ENCODE peak calls at places on chromosomes 12 and 14, in six cellular contexts. One of them, this sample, is unnamed. For H3K27me3, the result is how much of the 10 kb centered on the place peaks cover.

GRCh38 chr14:50045039-50045711 is 71.2 kb downstream of the VCPKMT start:
- DNase-seq in adipocyte: peak
- DNase-seq in sigmoid colon: peak
- DNase-seq in psoas muscle: peak
- DNase-seq in fibroblast of lung: peak
- DNase-seq in upper lobe of right lung: peak
- DNase-seq in this sample: peak

GRCh38 chr12:108768591-108769500 is 37.5 kb upstream of the CORO1C start:
- DNase-seq in sigmoid colon: peak
- DNase-seq in adipocyte: no peak
- DNase-seq in upper lobe of right lung: peak
- DNase-seq in fibroblast of lung: no peak
- DNase-seq in psoas muscle: peak
- DNase-seq in this sample: no peak

GRCh38 chr14:72478397-72479025 is 415.4 kb downstream of the DPF3 start:
- DNase-seq in adipocyte: no peak
- DNase-seq in psoas muscle: no peak
- DNase-seq in fibroblast of lung: no peak
- DNase-seq in upper lobe of right lung: no peak
- DNase-seq in sigmoid colon: no peak
- DNase-seq in this sample: no peak

GRCh38 chr14:89165189-89165809 is 251.7 kb downstream of the FOXN3 start:
- DNase-seq in fibroblast of lung: no peak
- DNase-seq in sigmoid colon: no peak
- DNase-seq in psoas muscle: no peak
- DNase-seq in adipocyte: no peak
- DNase-seq in upper lobe of right lung: no peak
- DNase-seq in this sample: no peak

GRCh38 chr14:104689620-104690265 is 325 bp downstream of the INF2 start:
- DNase-seq in adipocyte: peak
- DNase-seq in fibroblast of lung: peak
- DNase-seq in upper lobe of right lung: no peak
- DNase-seq in psoas muscle: no peak
- DNase-seq in sigmoid colon: no peak
- DNase-seq in this sample: no peak

GRCh38 chr12:8675471-8676083 is 13.0 kb upstream of the MFAP5 start:
- DNase-seq in sigmoid colon: no peak
- DNase-seq in adipocyte: no peak
- DNase-seq in upper lobe of right lung: no peak
- DNase-seq in fibroblast of lung: no peak
- DNase-seq in psoas muscle: no peak
- DNase-seq in this sample: no peak

GRCh38 chr12:52307836-52308806 is 13.1 kb downstream of the KRT83 start:
- DNase-seq in upper lobe of right lung: peak
- DNase-seq in psoas muscle: peak
- DNase-seq in fibroblast of lung: peak
- DNase-seq in sigmoid colon: peak
- DNase-seq in adipocyte: peak
- DNase-seq in this sample: no peak

GRCh38 chr12:5388581-5389535 is 43.0 kb upstream of the NTF3 start:
- DNase-seq in sigmoid colon: no peak
- DNase-seq in adipocyte: no peak
- DNase-seq in psoas muscle: no peak
- DNase-seq in upper lobe of right lung: no peak
- DNase-seq in fibroblast of lung: no peak
- DNase-seq in this sample: peak

GRCh38 chr12:109940339-109940923 is 40.4 kb downstream of the TCHP start:
- DNase-seq in psoas muscle: no peak
- DNase-seq in upper lobe of right lung: no peak
- DNase-seq in fibroblast of lung: no peak
- DNase-seq in adipocyte: no peak
- DNase-seq in sigmoid colon: no peak
- DNase-seq in this sample: no peak

GRCh38 chr12:7966558-7966957 is 30.6 kb upstream of the SLC2A3 start:
- DNase-seq in fibroblast of lung: no peak
- DNase-seq in sigmoid colon: no peak
- DNase-seq in upper lobe of right lung: peak
- DNase-seq in adipocyte: no peak
- DNase-seq in psoas muscle: no peak
- DNase-seq in this sample: no peak

GRCh38 chr12:58487280-58488141 is 432.8 kb downstream of the LRIG3 start:
- DNase-seq in adipocyte: peak
- DNase-seq in sigmoid colon: no peak
- DNase-seq in psoas muscle: no peak
- DNase-seq in upper lobe of right lung: no peak
- DNase-seq in fibroblast of lung: no peak
- DNase-seq in this sample: peak

GRCh38 chr12:8890313-8891084 is 23.8 kb upstream of the PHC1 start:
- DNase-seq in psoas muscle: peak
- DNase-seq in upper lobe of right lung: no peak
- DNase-seq in sigmoid colon: no peak
- DNase-seq in fibroblast of lung: peak
- DNase-seq in adipocyte: peak
- DNase-seq in this sample: no peak

GRCh38 chr12:114397978-114398881 is 7.7 kb downstream of the TBX5 start:
- DNase-seq in upper lobe of right lung: no peak
- DNase-seq in adipocyte: no peak
- DNase-seq in sigmoid colon: peak
- DNase-seq in fibroblast of lung: peak
- DNase-seq in psoas muscle: no peak
- DNase-seq in this sample: no peak

GRCh38 chr12:990308-990648 is 745 bp upstream of the ERC1 start:
- DNase-seq in fibroblast of lung: peak
- DNase-seq in upper lobe of right lung: peak
- DNase-seq in adipocyte: peak
- DNase-seq in psoas muscle: peak
- DNase-seq in sigmoid colon: peak
- DNase-seq in this sample: no peak

GRCh38 chr14:44369401-44370123 is 137.5 kb downstream of the FSCB start:
- DNase-seq in psoas muscle: no peak
- DNase-seq in adipocyte: no peak
- DNase-seq in upper lobe of right lung: no peak
- DNase-seq in sigmoid colon: no peak
- DNase-seq in fibroblast of lung: no peak
- DNase-seq in this sample: no peak

GRCh38 chr12:114834621-114835020 is 150.6 kb upstream of the TBX3 start:
- DNase-seq in psoas muscle: no peak
- DNase-seq in upper lobe of right lung: no peak
- DNase-seq in sigmoid colon: no peak
- DNase-seq in adipocyte: peak
- DNase-seq in fibroblast of lung: no peak
- DNase-seq in this sample: no peak

GRCh38 chr12:56486694-56487093 is 1.3 kb downstream of the GLS2 start:
- DNase-seq in psoas muscle: no peak
- DNase-seq in upper lobe of right lung: no peak
- DNase-seq in adipocyte: no peak
- DNase-seq in sigmoid colon: no peak
- DNase-seq in fibroblast of lung: no peak
- DNase-seq in this sample: no peak

GRCh38 chr14:95480109-95480886 is 36.2 kb downstream of the SYNE3 start:
- DNase-seq in fibroblast of lung: peak
- DNase-seq in sigmoid colon: peak
- DNase-seq in psoas muscle: peak
- DNase-seq in upper lobe of right lung: no peak
- DNase-seq in adipocyte: peak
- DNase-seq in this sample: no peak

GRCh38 chr12:128205758-128206157 is 61.2 kb upstream of the TMEM132C start:
- DNase-seq in upper lobe of right lung: no peak
- DNase-seq in psoas muscle: no peak
- DNase-seq in fibroblast of lung: no peak
- DNase-seq in adipocyte: no peak
- DNase-seq in sigmoid colon: no peak
- DNase-seq in this sample: no peak

GRCh38 chr12:123532808-123533649 is 490 bp downstream of the RILPL1 start:
- DNase-seq in psoas muscle: peak
- DNase-seq in upper lobe of right lung: peak
- DNase-seq in sigmoid colon: peak
- DNase-seq in adipocyte: peak
- DNase-seq in fibroblast of lung: peak
- DNase-seq in this sample: no peak

GRCh38 chr14:98909251-98909944 is 362.6 kb downstream of the BCL11B start:
- DNase-seq in sigmoid colon: no peak
- DNase-seq in upper lobe of right lung: no peak
- DNase-seq in fibroblast of lung: peak
- DNase-seq in adipocyte: no peak
- DNase-seq in psoas muscle: no peak
- DNase-seq in this sample: no peak

GRCh38 chr12:9935026-9935425 is 2.9 kb upstream of the CLEC2A start:
- DNase-seq in sigmoid colon: no peak
- DNase-seq in upper lobe of right lung: no peak
- DNase-seq in fibroblast of lung: no peak
- DNase-seq in psoas muscle: no peak
- DNase-seq in adipocyte: no peak
- DNase-seq in this sample: no peak

GRCh38 chr12:121318121-121318520 is 21.6 kb upstream of the CAMKK2 start:
- DNase-seq in upper lobe of right lung: no peak
- DNase-seq in psoas muscle: no peak
- DNase-seq in fibroblast of lung: no peak
- DNase-seq in sigmoid colon: no peak
- DNase-seq in adipocyte: no peak
- DNase-seq in this sample: no peak

GRCh38 chr12:121325922-121326396 is 26.3 kb downstream of the ANAPC5 start:
- DNase-seq in adipocyte: peak
- DNase-seq in sigmoid colon: no peak
- DNase-seq in upper lobe of right lung: no peak
- DNase-seq in psoas muscle: no peak
- DNase-seq in fibroblast of lung: peak
- DNase-seq in this sample: no peak

GRCh38 chr12:121328620-121329019 is 23.6 kb downstream of the ANAPC5 start:
- DNase-seq in fibroblast of lung: no peak
- DNase-seq in sigmoid colon: no peak
- DNase-seq in upper lobe of right lung: no peak
- DNase-seq in psoas muscle: no peak
- DNase-seq in adipocyte: no peak
- DNase-seq in this sample: no peak

GRCh38 chr12:121326996-121327674 is 25.1 kb downstream of the ANAPC5 start:
- DNase-seq in psoas muscle: no peak
- DNase-seq in upper lobe of right lung: no peak
- DNase-seq in sigmoid colon: no peak
- DNase-seq in adipocyte: no peak
- DNase-seq in fibroblast of lung: no peak
- DNase-seq in this sample: no peak

GRCh38 chr12:121323908-121324307 is 27.4 kb upstream of the CAMKK2 start:
- DNase-seq in psoas muscle: no peak
- DNase-seq in fibroblast of lung: no peak
- DNase-seq in upper lobe of right lung: no peak
- DNase-seq in sigmoid colon: no peak
- DNase-seq in adipocyte: no peak
- DNase-seq in this sample: no peak
- H3K4me3 ChIP-seq in psoas muscle: no peak
- H3K4me3 ChIP-seq in fibroblast of lung: no peak
- H3K4me3 ChIP-seq in upper lobe of right lung: no peak
- H3K4me3 ChIP-seq in sigmoid colon: no peak
- H3K4me3 ChIP-seq in adipocyte: no peak
- H3K4me3 ChIP-seq in this sample: no peak

DNA sequence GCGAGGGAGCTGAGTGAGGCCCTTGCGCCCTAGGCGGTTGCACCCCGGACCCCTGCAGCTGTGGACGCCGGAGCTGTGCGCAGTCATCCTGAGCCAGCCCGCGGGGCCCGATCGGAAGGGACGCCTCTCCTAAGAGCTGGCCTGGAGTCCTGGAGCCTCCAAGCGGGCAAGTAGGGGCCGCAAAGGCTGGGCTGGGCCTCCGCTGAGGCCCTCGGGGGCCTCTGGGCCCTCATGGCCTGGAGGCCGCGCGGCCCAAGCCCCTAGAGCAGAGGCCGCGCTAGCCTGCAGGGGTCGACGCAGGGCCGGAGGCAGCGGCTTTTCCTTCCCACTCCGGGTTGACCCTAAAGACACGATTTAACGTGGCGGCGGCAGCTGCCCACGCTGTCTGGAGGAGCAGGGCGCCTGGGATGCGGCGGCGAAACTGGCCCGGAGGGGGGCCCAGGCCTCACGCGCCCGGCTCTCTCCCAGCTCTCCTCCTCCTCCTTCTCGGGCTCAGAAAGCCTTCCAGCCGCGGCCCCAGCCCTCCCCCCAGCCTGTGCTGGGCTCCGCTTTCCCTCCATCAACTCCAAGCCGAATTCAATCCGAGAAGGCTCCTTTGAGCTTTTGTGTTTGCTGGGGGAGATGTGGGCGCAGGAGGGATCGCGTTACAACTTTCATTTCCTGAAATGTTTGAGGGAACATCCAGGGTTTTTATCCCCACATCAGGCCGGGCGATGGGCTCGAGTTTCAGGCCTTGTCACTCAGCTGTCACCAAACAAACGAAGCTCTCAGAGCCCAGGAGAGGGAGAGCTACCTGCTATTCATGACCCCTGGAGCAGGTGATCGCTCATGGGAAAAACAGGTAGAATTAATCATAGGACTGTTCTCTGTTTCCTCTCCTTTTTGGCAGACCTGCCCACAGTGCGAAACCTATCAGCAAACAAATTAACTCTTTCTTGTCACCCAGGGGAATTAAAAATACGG is 11.5 kb downstream of the SIX1 start:
- DNase-seq in sigmoid colon: no peak
- DNase-seq in upper lobe of right lung: no peak
- DNase-seq in psoas muscle: peak
- DNase-seq in fibroblast of lung: peak
- DNase-seq in adipocyte: no peak
- DNase-seq in this sample: no peak
- H3K27me3 ChIP-seq in sigmoid colon: under half
- H3K27me3 ChIP-seq in upper lobe of right lung: half or more
- H3K27me3 ChIP-seq in psoas muscle: under half
- H3K27me3 ChIP-seq in fibroblast of lung: under half
- H3K27me3 ChIP-seq in adipocyte: under half
- H3K27me3 ChIP-seq in this sample: under half

GRCh38 chr12:91513354-91513753 is 330.7 kb upstream of the DCN start:
- DNase-seq in upper lobe of right lung: no peak
- DNase-seq in fibroblast of lung: peak
- DNase-seq in adipocyte: peak
- DNase-seq in psoas muscle: no peak
- DNase-seq in sigmoid colon: no peak
- DNase-seq in this sample: no peak
- H3K4me3 ChIP-seq in upper lobe of right lung: no peak
- H3K4me3 ChIP-seq in fibroblast of lung: no peak
- H3K4me3 ChIP-seq in adipocyte: no peak
- H3K4me3 ChIP-seq in psoas muscle: no peak
- H3K4me3 ChIP-seq in sigmoid colon: no peak
- H3K4me3 ChIP-seq in this sample: no peak

GRCh38 chr12:54004063-54004840 is 4.3 kb downstream of the HOXC9 start:
- DNase-seq in upper lobe of right lung: no peak
- DNase-seq in adipocyte: no peak
- DNase-seq in psoas muscle: no peak
- DNase-seq in sigmoid colon: no peak
- DNase-seq in fibroblast of lung: no peak
- DNase-seq in this sample: no peak
- H3K27me3 ChIP-seq in upper lobe of right lung: half or more
- H3K27me3 ChIP-seq in adipocyte: under half
- H3K27me3 ChIP-seq in psoas muscle: under half
- H3K27me3 ChIP-seq in sigmoid colon: half or more
- H3K27me3 ChIP-seq in fibroblast of lung: half or more
- H3K27me3 ChIP-seq in this sample: under half

GRCh38 chr14:101559624-101560533 is 1.4 kb upstream of the DIO3 start:
- DNase-seq in psoas muscle: peak
- DNase-seq in adipocyte: peak
- DNase-seq in fibroblast of lung: peak
- DNase-seq in sigmoid colon: peak
- DNase-seq in upper lobe of right lung: no peak
- DNase-seq in this sample: no peak
- H3K4me3 ChIP-seq in psoas muscle: peak
- H3K4me3 ChIP-seq in adipocyte: peak
- H3K4me3 ChIP-seq in fibroblast of lung: no peak
- H3K4me3 ChIP-seq in sigmoid colon: peak
- H3K4me3 ChIP-seq in upper lobe of right lung: peak
- H3K4me3 ChIP-seq in this sample: peak